ENCODE peak calls at places on chromosomes 4 and X, in seven cellular contexts. U, G, B, J, V, E and P are unnamed samples.

GRCh38 chrX:97524997-97525396 is 641.3 kb downstream of the RPA4 start:
- DNase-seq in B (no peak), G (no peak), U (no peak), E (no peak), J (no peak), V (no peak), P (no peak)

GRCh38 chr4:2363951-2364653 is 54.3 kb downstream of the ZFYVE28 start:
- DNase-seq in J (no peak), G (no peak), E (no peak), V (no peak), B (no peak), U (no peak), P (no peak)

GRCh38 chr4:95580226-95580625 is 31.5 kb upstream of the UNC5C start:
- DNase-seq in J (no peak), B (no peak), E (no peak), U (no peak), V (no peak), G (no peak), P (no peak)

GRCh38 chr4:142493255-142493976 is 352.7 kb downstream of the INPP4B start:
- DNase-seq in V (no peak), U (no peak), J (no peak), G (no peak), B (no peak), E (no peak), P (no peak)

GRCh38 chrX:20517565-20517964 is 250.9 kb upstream of the RPS6KA3 start:
- DNase-seq in V (no peak), B (no peak), U (no peak), J (no peak), E (no peak), G (no peak), P (no peak)

GRCh38 chrX:149540133-149540620 is 635 bp upstream of the EOLA1 start:
- DNase-seq in B (peak), U (peak), E (peak), V (peak), G (peak), J (peak), P (peak)

GRCh38 chr4:123291329-123291728 is 105.3 kb upstream of the SPRY1 start:
- DNase-seq in V (no peak), U (no peak), J (no peak), G (no peak), E (no peak), B (no peak), P (no peak)

GRCh38 chrX:66914082-66914481 is 275.2 kb upstream of the EDA2R start:
- DNase-seq in U (no peak), B (no peak), G (no peak), V (no peak), E (peak), J (no peak), P (no peak)

GRCh38 chr4:38129452-38129830 is 169.2 kb downstream of the PTTG2 start:
- DNase-seq in J (no peak), G (no peak), V (no peak), B (no peak), U (no peak), E (no peak), P (no peak)

GRCh38 chrX:71859637-71860036 is 51.0 kb upstream of the NHSL2 start:
- DNase-seq in V (no peak), U (peak), E (peak), B (peak), J (no peak), G (peak), P (peak)

GRCh38 chrX:55135171-55135570 is 46.4 kb downstream of the PAGE2 start:
- DNase-seq in V (no peak), J (peak), G (peak), U (peak), E (peak), B (peak), P (peak)

GRCh38 chr4:2860391-2861348 is 17.0 kb downstream of the ADD1 start:
- DNase-seq in E (no peak), V (no peak), J (no peak), B (peak), G (no peak), U (no peak), P (no peak)

GRCh38 chrX:32847921-32848320 is 363.4 kb downstream of the DMD start:
- DNase-seq in B (no peak), V (no peak), E (peak), U (no peak), J (no peak), G (no peak), P (no peak)

GRCh38 chrX:67673741-67674274 is 130.0 kb downstream of the AR start:
- DNase-seq in J (no peak), G (no peak), B (no peak), V (no peak), U (no peak), E (peak), P (no peak)

GRCh38 chrX:1119275-1119674 is 93.2 kb downstream of the CRLF2 start:
- DNase-seq in G (no peak), V (no peak), U (no peak), E (no peak), B (no peak), J (no peak), P (no peak)

GRCh38 chr4:76950052-76950845 is 697 bp downstream of the SEPTIN11 start:
- DNase-seq in U (peak), J (peak), B (peak), E (peak), V (peak), G (peak), P (peak)

GRCh38 chr4:87185471-87185870 is 34.9 kb downstream of the KLHL8 start:
- DNase-seq in U (no peak), B (no peak), G (no peak), E (no peak), J (no peak), V (no peak), P (no peak)

GRCh38 chr4:81737865-81738559 is 266.3 kb upstream of the RASGEF1B start:
- DNase-seq in U (no peak), G (no peak), V (no peak), E (no peak), B (no peak), J (no peak), P (no peak)

GRCh38 chr4:180363817-180364216 is 1879.4 kb upstream of the TENM3 start:
- DNase-seq in B (no peak), U (no peak), G (no peak), V (no peak), J (no peak), E (no peak), P (no peak)

GRCh38 chr4:186727977-186728519 is 4.4 kb upstream of the FAT1 start:
- DNase-seq in B (peak), E (peak), U (no peak), G (no peak), J (no peak), V (no peak), P (no peak)

GRCh38 chrX:36159254-36159653 is 239.7 kb downstream of the CFAP47 start:
- DNase-seq in G (no peak), E (no peak), U (no peak), V (no peak), B (no peak), J (no peak), P (no peak)

GRCh38 chr4:60502733-60503132 is 697.4 kb upstream of the ADGRL3 start:
- DNase-seq in E (no peak), U (no peak), B (no peak), J (no peak), G (no peak), V (no peak), P (no peak)

GRCh38 chr4:14415146-14415545 is 587.1 kb upstream of the CPEB2 start:
- DNase-seq in U (no peak), G (no peak), E (peak), J (no peak), B (peak), V (no peak), P (no peak)

GRCh38 chr4:6343950-6344408 is 74.3 kb downstream of the WFS1 start:
- DNase-seq in U (peak), J (no peak), V (no peak), G (no peak), E (peak), B (no peak), P (no peak)

GRCh38 chrX:23783569-23784486 is 855 bp downstream of the SAT1 start:
- DNase-seq in B (no peak), U (peak), G (no peak), E (no peak), V (no peak), J (no peak), P (no peak)

GRCh38 chr4:138003248-138003647 is 238.9 kb downstream of the SLC7A11 start:
- DNase-seq in E (no peak), G (no peak), B (no peak), U (no peak), V (no peak), J (no peak), P (no peak)

GRCh38 chr4:156778606-156779005 is 193.0 kb downstream of the PDGFC start:
- DNase-seq in V (no peak), G (no peak), U (no peak), E (peak), J (no peak), B (no peak), P (no peak)